ENCODE peak calls at places on chromosomes 4 and X, in eight cellular contexts. R, Z, K, E, S, C, V and X are unnamed samples.
A peak's percentile ranks its signal among the peaks of the same experiment; 100 is the strongest.

GRCh38 chr4:139188648-139189416 is 11.8 kb upstream of the ELF2 start:
- DNase-seq in K (no peak), V (no peak), R (no peak), S (no peak), Z (peak; percentile 52), C (no peak), E (no peak), X (no peak)

GRCh38 chrX:70172226-70172625 is 5.1 kb upstream of the DGAT2L6 start:
- DNase-seq in E (no peak), S (no peak), K (no peak), Z (peak; percentile 66), R (no peak), V (no peak), C (peak; percentile 26), X (no peak)

GRCh38 chrX:120560405-120560841 is 339 bp downstream of the CUL4B start:
- DNase-seq in V (peak; percentile 20), R (no peak), C (no peak), E (peak; percentile 90), S (no peak), K (peak; percentile 34), Z (peak; percentile 47), X (no peak)

GRCh38 chrX:103792916-103793540 is 16.4 kb downstream of the PLP1 start:
- DNase-seq in S (no peak), R (no peak), K (peak; percentile 42), E (no peak), Z (peak; percentile 80), C (peak; percentile 52), V (no peak), X (no peak)

GRCh38 chrX:118780915-118781314 is 42.7 kb upstream of the ZCCHC12 start:
- DNase-seq in K (no peak), C (no peak), E (no peak), Z (peak; percentile 59), V (no peak), S (no peak), R (no peak), X (no peak)

GRCh38 chrX:63658920-63659319 is 126.1 kb downstream of the ARHGEF9 start:
- DNase-seq in C (peak; percentile 21), R (no peak), V (no peak), E (no peak), S (no peak), K (no peak), Z (no peak), X (no peak)

GRCh38 chrX:72003811-72004750 is 93.4 kb downstream of the NHSL2 start:
- DNase-seq in R (peak; percentile 70), V (peak; percentile 47), C (no peak), E (no peak), Z (peak; percentile 74), K (no peak), S (peak; percentile 39), X (no peak)

GRCh38 chr4:8291701-8292387 is 22.3 kb downstream of the HTRA3 start:
- DNase-seq in R (no peak), C (no peak), K (no peak), V (no peak), E (no peak), Z (no peak), S (no peak), X (peak; percentile 48)

GRCh38 chr4:158873795-158874359 is 105.1 kb downstream of the FNIP2 start:
- DNase-seq in K (peak; percentile 96), V (no peak), Z (peak; percentile 71), S (peak; percentile 86), R (no peak), E (no peak), C (peak; percentile 85), X (no peak)

GRCh38 chrX:68462197-68462596 is 28.9 kb upstream of the OPHN1 start:
- DNase-seq in Z (peak; percentile 33), S (no peak), C (peak; percentile 8), K (peak; percentile 9), E (no peak), R (no peak), V (no peak), X (no peak)

GRCh38 chr4:185359767-185360446 is 35.8 kb downstream of the LRP2BP start:
- DNase-seq in C (peak; percentile 32), R (no peak), V (no peak), Z (peak; percentile 23), S (no peak), E (no peak), K (peak; percentile 88), X (no peak)

GRCh38 chr4:81173213-81173612 is 41.8 kb downstream of the PRKG2 start:
- DNase-seq in C (peak; percentile 34), K (no peak), S (peak; percentile 5), V (no peak), Z (peak; percentile 63), E (no peak), R (no peak), X (no peak)

GRCh38 chr4:140097572-140097971 is 56.4 kb downstream of the MAML3 start:
- DNase-seq in E (no peak), K (no peak), S (no peak), V (no peak), C (no peak), Z (no peak), R (no peak), X (no peak)

GRCh38 chr4:184101711-184102110 is 116.0 kb downstream of the ENPP6 start:
- DNase-seq in R (no peak), V (no peak), K (no peak), Z (no peak), S (no peak), E (no peak), C (no peak), X (no peak)

GRCh38 chr4:3402409-3403103 is 39.2 kb upstream of the HGFAC start:
- DNase-seq in V (no peak), E (no peak), R (peak; percentile 3), Z (peak; percentile 47), C (no peak), K (peak; percentile 57), S (no peak), X (no peak)

GRCh38 chrX:134634691-134635090 is 23.6 kb downstream of the PLAC1 start:
- DNase-seq in C (peak; percentile 52), V (no peak), E (no peak), K (no peak), R (peak; percentile 52), Z (peak; percentile 89), S (no peak), X (no peak)

GRCh38 chr4:107258359-107258758 is 222.2 kb upstream of the DKK2 start:
- DNase-seq in C (peak; percentile 46), K (peak; percentile 82), E (no peak), S (no peak), V (no peak), R (peak; percentile 78), Z (peak; percentile 74), X (no peak)

GRCh38 chrX:17605676-17606075 is 131.6 kb upstream of the SCML1 start:
- DNase-seq in E (no peak), Z (no peak), S (no peak), R (no peak), V (no peak), C (no peak), K (peak; percentile 36), X (no peak)

GRCh38 chr4:143700420-143701352 is at the start of gene FREM3:
- DNase-seq in C (no peak), R (no peak), K (no peak), Z (no peak), E (no peak), S (no peak), V (peak; percentile 41), X (peak; percentile 93)

GRCh38 chrX:119155416-119156035 is 27.9 kb upstream of the KIAA1210 start:
- DNase-seq in V (no peak), R (peak; percentile 29), K (peak; percentile 29), S (peak; percentile 47), Z (peak; percentile 90), C (peak; percentile 23), E (no peak), X (no peak)

GRCh38 chrX:50680990-50681389 is 133.0 kb downstream of the SHROOM4 start:
- DNase-seq in E (no peak), S (peak; percentile 1), C (no peak), K (no peak), Z (no peak), V (peak; percentile 10), R (no peak), X (no peak)
- TF ChIP-seq CTCF in E (peak; percentile 13), S (no peak), C (no peak), K (peak; percentile 58), Z (peak; percentile 42), V (peak; percentile 33), R (no peak), X (peak; percentile 39)

GRCh38 chr4:29079260-29079659 is 1640.9 kb upstream of the PCDH7 start:
- DNase-seq in R (no peak), Z (no peak), E (no peak), S (no peak), V (no peak), K (no peak), C (no peak), X (no peak)

GRCh38 chr4:29085748-29086147 is 1634.4 kb upstream of the PCDH7 start:
- DNase-seq in C (no peak), K (no peak), E (no peak), S (no peak), Z (no peak), R (no peak), V (no peak), X (no peak)

GRCh38 chr4:29082684-29083083 is 1637.5 kb upstream of the PCDH7 start:
- DNase-seq in S (no peak), Z (no peak), E (no peak), C (no peak), K (no peak), R (no peak), V (no peak), X (no peak)

DNA sequence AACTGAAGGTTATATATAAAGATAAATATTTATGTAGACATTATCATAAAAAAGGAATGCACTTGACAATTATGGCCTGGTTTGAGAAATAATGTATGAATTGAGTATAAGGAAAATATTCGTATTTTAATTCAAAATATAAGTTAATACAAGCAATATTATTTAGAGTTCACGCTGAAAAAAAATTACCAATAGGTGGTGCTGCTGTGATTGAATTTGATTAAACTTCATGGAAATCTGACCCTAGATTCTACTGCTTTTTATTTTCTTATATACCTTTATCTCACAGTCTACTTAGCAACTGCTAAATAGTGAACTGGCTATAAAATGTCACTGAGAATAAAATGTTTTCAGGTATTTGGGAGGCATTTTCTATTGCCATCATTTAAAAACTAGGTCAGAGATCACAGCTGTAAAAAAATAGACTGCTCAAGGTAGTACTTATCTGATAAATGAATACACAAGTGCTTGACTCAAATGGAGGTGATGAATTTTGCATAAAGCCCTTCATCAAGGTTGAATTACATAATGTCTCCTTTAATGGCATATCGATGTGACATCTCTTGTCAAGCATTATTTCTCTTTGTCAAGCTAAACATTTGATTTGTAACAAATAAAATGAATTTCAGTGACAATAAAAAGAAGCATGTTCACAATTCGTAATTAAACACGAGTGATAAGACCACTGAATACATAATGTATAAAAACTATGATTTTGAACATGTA is 1638.8 kb upstream of the PCDH7 start:
- DNase-seq in S (no peak), K (no peak), Z (peak; percentile 19), E (no peak), R (no peak), C (no peak), V (no peak), X (no peak)
- TF ChIP-seq CTCF in S (no peak), K (peak; percentile 39), Z (peak; percentile 32), E (no peak), R (no peak), C (peak; percentile 11), V (no peak), X (peak; percentile 82)

GRCh38 chrX:38282044-38282443 is 45.3 kb downstream of the RPGR start:
- DNase-seq in C (no peak), S (peak; percentile 4), Z (peak; percentile 39), V (no peak), E (no peak), R (no peak), K (no peak), X (no peak)
- TF ChIP-seq CTCF in C (peak; percentile 51), S (peak; percentile 25), Z (peak; percentile 64), V (no peak), E (peak; percentile 45), R (peak; percentile 40), K (peak; percentile 76), X (peak; percentile 72)

GRCh38 chr4:98377626-98378025 is 116.4 kb downstream of the RAP1GDS1 start:
- DNase-seq in Z (peak; percentile 71), V (no peak), S (no peak), C (no peak), R (no peak), E (no peak), K (no peak), X (no peak)
- TF ChIP-seq CTCF in Z (no peak), V (no peak), S (no peak), C (no peak), R (no peak), E (no peak), K (no peak), X (no peak)